ENCODE peak calls at places on chromosomes 12 and 14, in seven cellular contexts. A, I, H, N, S, F and X are unnamed samples.

GRCh38 chr12:79934309-79935020 is 432 bp downstream of the PPP1R12A start:
- DNase-seq in A (peak; percentile 61), I (peak; percentile 61), H (no peak), N (no peak), S (peak; percentile 35), F (peak; percentile 28), X (peak; percentile 60)

GRCh38 chr12:42070056-42070455 is 74.6 kb downstream of the GXYLT1 start:
- DNase-seq in A (no peak), I (no peak), H (no peak), N (no peak), S (no peak), F (no peak), X (no peak)

GRCh38 chr12:122886851-122887816 is 8.8 kb downstream of the VPS37B start:
- DNase-seq in A (no peak), I (no peak), H (no peak), N (peak; percentile 71), S (no peak), F (no peak), X (no peak)

GRCh38 chr14:92352158-92352985 is 29.4 kb downstream of the SLC24A4 start:
- DNase-seq in A (no peak), I (no peak), H (no peak), N (no peak), S (no peak), F (no peak), X (no peak)

GRCh38 chr14:35558680-35559079 is 24.7 kb downstream of the INSM2 start:
- DNase-seq in A (no peak), I (no peak), H (no peak), N (no peak), S (no peak), F (no peak), X (no peak)

GRCh38 chr12:15244341-15244740 is 23.1 kb upstream of the RERG start:
- DNase-seq in A (no peak), I (no peak), H (no peak), N (no peak), S (peak; percentile 31), F (no peak), X (peak; percentile 20)

GRCh38 chr12:3135522-3136461 is 58.6 kb downstream of the TSPAN9 start:
- DNase-seq in A (peak; percentile 65), I (peak; percentile 52), H (no peak), N (peak; percentile 23), S (peak; percentile 33), F (peak; percentile 46), X (peak; percentile 38)

GRCh38 chr14:34070917-34071407 is 120.1 kb upstream of the EGLN3 start:
- DNase-seq in A (no peak), I (no peak), H (no peak), N (no peak), S (no peak), F (no peak), X (no peak)

GRCh38 chr12:101957251-101957650 is 79.9 kb downstream of the DRAM1 start:
- DNase-seq in A (no peak), I (no peak), H (no peak), N (no peak), S (no peak), F (no peak), X (no peak)

GRCh38 chr14:81392976-81393643 is 7.0 kb downstream of the STON2 start:
- DNase-seq in A (no peak), I (no peak), H (no peak), N (no peak), S (no peak), F (no peak), X (no peak)

GRCh38 chr14:51643137-51643536 is 8.6 kb upstream of the FRMD6 start:
- DNase-seq in A (no peak), I (no peak), H (no peak), N (no peak), S (no peak), F (no peak), X (no peak)

GRCh38 chr12:14982986-14983385 is 10.1 kb downstream of the PDE6H start:
- DNase-seq in A (no peak), I (no peak), H (no peak), N (no peak), S (no peak), F (no peak), X (no peak)

GRCh38 chr14:103712633-103713247 is 2.5 kb downstream of the XRCC3 start:
- DNase-seq in A (no peak), I (no peak), H (no peak), N (no peak), S (no peak), F (no peak), X (no peak)

GRCh38 chr12:10153271-10154144 is 18.4 kb downstream of the OLR1 start:
- DNase-seq in A (peak; percentile 66), I (peak; percentile 62), H (peak; percentile 75), N (peak; percentile 64), S (peak; percentile 53), F (peak; percentile 64), X (peak; percentile 53)

GRCh38 chr12:63804746-63805145 is 25.0 kb downstream of the RXYLT1 start:
- DNase-seq in A (no peak), I (no peak), H (no peak), N (no peak), S (no peak), F (no peak), X (no peak)

GRCh38 chr14:33642641-33643342 is 308.1 kb downstream of the EGLN3 start:
- DNase-seq in A (no peak), I (no peak), H (no peak), N (no peak), S (no peak), F (no peak), X (no peak)

GRCh38 chr14:96479435-96480146 is 22.6 kb upstream of the PAPOLA start:
- DNase-seq in A (no peak), I (no peak), H (no peak), N (no peak), S (no peak), F (no peak), X (no peak)

GRCh38 chr14:61538464-61539022 is 156.8 kb upstream of the HIF1A start:
- DNase-seq in A (no peak), I (no peak), H (no peak), N (no peak), S (no peak), F (no peak), X (no peak)

GRCh38 chr14:61535032-61535431 is 160.3 kb upstream of the HIF1A start:
- DNase-seq in A (no peak), I (no peak), H (no peak), N (no peak), S (no peak), F (no peak), X (no peak)

GRCh38 chr14:61537567-61538463 is 157.5 kb upstream of the HIF1A start:
- DNase-seq in A (no peak), I (no peak), H (peak; percentile 64), N (peak; percentile 82), S (peak; percentile 82), F (no peak), X (peak; percentile 90)

GRCh38 chr14:61535470-61535869 is 159.8 kb upstream of the HIF1A start:
- DNase-seq in A (no peak), I (no peak), H (no peak), N (no peak), S (no peak), F (no peak), X (no peak)

DNA sequence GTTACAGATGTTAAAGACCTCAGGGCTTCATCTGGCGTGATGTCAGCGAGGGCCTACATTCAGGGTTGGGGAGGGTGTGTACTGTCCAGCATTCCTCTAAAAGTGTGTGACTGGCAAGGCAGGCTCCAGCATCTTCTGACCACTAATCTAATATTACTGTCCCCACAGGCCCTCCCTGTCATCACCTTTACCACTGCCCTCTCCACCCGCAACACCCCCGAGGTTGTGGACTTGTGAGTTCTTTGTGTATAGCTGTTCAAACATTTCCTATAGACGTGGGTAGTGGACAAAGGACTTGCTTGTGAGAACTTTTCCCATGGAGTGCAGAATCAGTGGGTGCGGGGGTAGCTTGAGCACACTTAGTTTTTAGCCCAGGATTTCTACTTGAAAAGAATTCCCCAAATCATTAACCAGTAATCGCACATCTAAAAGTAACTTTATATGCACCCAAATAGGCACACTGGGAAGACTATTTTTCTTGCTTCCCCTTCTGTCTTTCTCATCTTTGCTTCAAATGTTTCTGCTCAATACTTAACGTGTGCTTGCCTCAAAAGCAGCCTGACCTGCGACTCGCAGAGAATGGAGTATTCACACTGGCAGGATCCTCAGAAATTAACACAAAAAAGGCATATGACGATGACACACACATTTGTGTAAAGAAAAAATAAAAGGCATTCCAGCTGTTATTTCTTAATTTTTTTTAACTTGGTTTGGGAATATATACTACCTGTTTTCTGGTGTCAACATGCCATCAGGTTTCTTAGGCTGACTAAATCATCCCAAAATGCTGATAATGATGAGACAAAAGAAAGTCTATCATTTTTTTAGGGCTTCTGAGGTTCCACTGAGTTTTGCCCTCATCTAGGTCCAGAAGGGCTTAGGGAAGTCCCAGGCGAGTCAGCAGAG is 158.4 kb upstream of the HIF1A start:
- DNase-seq in A (no peak), I (no peak), H (no peak), N (no peak), S (no peak), F (no peak), X (no peak)
- H3K4me1 ChIP-seq in A (no peaks in the 10 kb centered on the region), I (peaks cover 5% of the 10 kb centered on the region), H (no peaks in the 10 kb centered on the region), N (peaks cover 32% of the 10 kb centered on the region), S (peaks cover 12% of the 10 kb centered on the region), F (peaks cover 10% of the 10 kb centered on the region), X (peaks cover 54% of the 10 kb centered on the region)

GRCh38 chr14:23183479-23183878 is at the start of gene SLC7A8:
- DNase-seq in A (peak; percentile 94), I (peak; percentile 34), H (peak; percentile 68), N (peak; percentile 67), S (peak; percentile 79), F (peak; percentile 45), X (peak; percentile 69)
- TF ChIP-seq POLR2A in A (peak; percentile 93), I (peak; percentile 78), H (peak; percentile 66), N (peak; percentile 72), S (peak; percentile 90), F (peak; percentile 89), X (peak; percentile 90)

GRCh38 chr12:105433804-105434203 is 103.3 kb downstream of the C12orf75 start:
- DNase-seq in A (no peak), I (no peak), H (no peak), N (no peak), S (no peak), F (no peak), X (no peak)
- H3K4me1 ChIP-seq in A (no peaks in the 10 kb centered on the region), I (no peaks in the 10 kb centered on the region), H (no peaks in the 10 kb centered on the region), N (no peaks in the 10 kb centered on the region), S (no peaks in the 10 kb centered on the region), F (no peaks in the 10 kb centered on the region), X (no peaks in the 10 kb centered on the region)

GRCh38 chr14:37594238-37594915 is 672 bp downstream of the FOXA1 start:
- DNase-seq in A (no peak), I (no peak), H (peak; percentile 79), N (peak; percentile 82), S (peak; percentile 90), F (no peak), X (peak; percentile 79)

GRCh38 chr14:37596790-37597189 is 1.4 kb downstream of the TTC6 start:
- DNase-seq in A (no peak), I (no peak), H (no peak), N (no peak), S (no peak), F (no peak), X (no peak)

GRCh38 chr14:37597538-37598084 is 2.2 kb downstream of the TTC6 start:
- DNase-seq in A (no peak), I (no peak), H (no peak), N (peak; percentile 75), S (no peak), F (no peak), X (no peak)

GRCh38 chr14:37594916-37595808 is at the start of the genes FOXA1 and TTC6:
- DNase-seq in A (no peak), I (no peak), H (peak; percentile 84), N (peak; percentile 65), S (peak; percentile 85), F (no peak), X (no peak)

GRCh38 chr14:37595809-37596595 is 573 bp downstream of the TTC6 start:
- DNase-seq in A (no peak), I (no peak), H (peak; percentile 89), N (peak; percentile 90), S (peak; percentile 92), F (no peak), X (no peak)
- TF ChIP-seq POLR2A in A (no peak), I (no peak), H (peak; percentile 70), N (peak; percentile 93), S (peak; percentile 65), F (no peak), X (no peak)